ENCODE peak calls at places on chromosomes 6 and 20, in four cellular contexts. D is endothelial cell; J is fibroblast of lung; W is stimulated activated CD8-positive, alpha-beta memory T cell treated with anti-CD3 and anti-CD28 coated beads, Interleukin-4, amount 100 ng/mL, for 48 hours. T is an unnamed sample.

GRCh38 chr6:39137235-39137634 is 22.2 kb upstream of the SAYSD1 start:
- DNase-seq in D (peak; percentile 65), J (peak; percentile 39), W (peak; percentile 57), T (peak; percentile 33)

GRCh38 chr20:18805881-18806280 is 7.7 kb upstream of the SCP2D1 start:
- DNase-seq in D (no peak), J (no peak), W (no peak), T (no peak)

GRCh38 chr6:130500693-130501092 is 134.9 kb downstream of the TMEM200A start:
- DNase-seq in D (no peak), J (peak; percentile 58), W (no peak), T (no peak)

GRCh38 chr20:47464380-47465101 is 37.1 kb upstream of the NCOA3 start:
- DNase-seq in D (no peak), J (peak; percentile 99), W (no peak), T (peak; percentile 99)

GRCh38 chr20:4811661-4812181 is 90.0 kb downstream of the PRND start:
- DNase-seq in D (no peak), J (no peak), W (peak; percentile 63), T (no peak)

GRCh38 chr20:44406572-44407100 is 51.1 kb downstream of the HNF4A start:
- DNase-seq in D (no peak), J (no peak), W (no peak), T (no peak)

GRCh38 chr20:59340186-59340885 is 39.9 kb downstream of the EDN3 start:
- DNase-seq in D (no peak), J (no peak), W (no peak), T (no peak)

GRCh38 chr20:24149881-24150307 is 161.3 kb upstream of the GGTLC1 start:
- DNase-seq in D (peak; percentile 67), J (no peak), W (no peak), T (peak; percentile 8)

GRCh38 chr20:58797371-58798050 is 53.2 kb downstream of the GNAS-AS1 start:
- DNase-seq in D (no peak), J (no peak), W (no peak), T (no peak)

GRCh38 chr20:46894971-46895905 is 595 bp downstream of the EYA2 start:
- DNase-seq in D (peak; percentile 31), J (peak; percentile 19), W (no peak), T (no peak)

GRCh38 chr20:53582574-53583351 is 10.9 kb downstream of the ZNF217 start:
- DNase-seq in D (no peak), J (peak; percentile 95), W (peak; percentile 58), T (peak; percentile 45)

GRCh38 chr6:117795234-117795633 is 111.8 kb upstream of the SLC35F1 start:
- DNase-seq in D (no peak), J (no peak), W (no peak), T (no peak)

GRCh38 chr20:46965477-46965876 is 70.8 kb downstream of the EYA2 start:
- DNase-seq in D (no peak), J (no peak), W (no peak), T (no peak)

GRCh38 chr20:20606046-20606445 is 106.4 kb downstream of the RALGAPA2 start:
- DNase-seq in D (no peak), J (no peak), W (no peak), T (no peak)

GRCh38 chr6:71194730-71195129 is 93.9 kb upstream of the OGFRL1 start:
- DNase-seq in D (no peak), J (peak; percentile 75), W (no peak), T (no peak)

GRCh38 chr6:33812669-33813068 is 8.9 kb upstream of the MLN start:
- DNase-seq in D (peak; percentile 86), J (peak; percentile 51), W (peak; percentile 62), T (no peak)

GRCh38 chr6:149888659-149889058 is 9.3 kb downstream of the RAET1E start:
- DNase-seq in D (no peak), J (peak; percentile 35), W (no peak), T (no peak)

GRCh38 chr20:22771706-22772105 is 187.3 kb upstream of the FOXA2 start:
- DNase-seq in D (no peak), J (no peak), W (no peak), T (no peak)

GRCh38 chr6:71544028-71544427 is 255.4 kb downstream of the OGFRL1 start:
- DNase-seq in D (no peak), J (no peak), W (no peak), T (no peak)

GRCh38 chr6:105988321-105988720 is 97.8 kb upstream of the PRDM1 start:
- DNase-seq in D (no peak), J (no peak), W (no peak), T (no peak)

GRCh38 chr6:7493866-7494265 is 47.6 kb upstream of the DSP start:
- DNase-seq in D (no peak), J (no peak), W (no peak), T (no peak)

GRCh38 chr20:26163890-26164289 is 467.2 kb upstream of the ZNF337 start:
- DNase-seq in D (no peak), J (peak; percentile 33), W (no peak), T (no peak)

GRCh38 chr6:96898241-96898851 is 655 bp upstream of the NDUFAF4 start:
- DNase-seq in D (no peak), J (peak; percentile 48), W (no peak), T (peak; percentile 28)

GRCh38 chr20:38973546-38974120 is 11.5 kb downstream of the DHX35 start:
- DNase-seq in D (no peak), J (peak; percentile 72), W (no peak), T (no peak)

GRCh38 chr20:61404311-61404710 is 152.2 kb downstream of the CDH4 start:
- DNase-seq in D (no peak), J (no peak), W (no peak), T (no peak)

GRCh38 chr6:118933855-118934460 is 1.0 kb downstream of the MCM9 start:
- DNase-seq in D (no peak), J (no peak), W (no peak), T (no peak)

GRCh38 chr6:41940759-41941279 is 789 bp downstream of the CCND3 start:
- DNase-seq in D (peak; percentile 46), J (no peak), W (peak; percentile 76), T (no peak)

GRCh38 chr20:33175123-33175522 is 7.2 kb downstream of the BPIFA2 start:
- DNase-seq in D (no peak), J (no peak), W (no peak), T (no peak)

GRCh38 chr6:167669553-167669849 is 157.2 kb upstream of the AFDN start:
- DNase-seq in D (no peak), J (no peak), W (no peak), T (no peak)

GRCh38 chr20:32006841-32007786 is 3.1 kb upstream of the CCM2L start:
- DNase-seq in D (no peak), J (no peak), W (no peak), T (no peak)

GRCh38 chr6:43054206-43054943 is 724 bp upstream of the CUL7 start:
- DNase-seq in D (no peak), J (no peak), W (no peak), T (no peak)

GRCh38 chr20:13220857-13221297 is at the start of gene ISM1:
- DNase-seq in D (peak; percentile 45), J (no peak), W (peak; percentile 49), T (no peak)

GRCh38 chr20:52747736-52748135 is 224.4 kb upstream of the TSHZ2 start:
- DNase-seq in D (peak; percentile 23), J (peak; percentile 54), W (no peak), T (no peak)

GRCh38 chr6:118354641-118355040 is 193.5 kb upstream of the PLN start:
- DNase-seq in D (no peak), J (no peak), W (no peak), T (no peak)

GRCh38 chr6:29790626-29791025 is 37.0 kb upstream of the HLA-G start:
- DNase-seq in D (no peak), J (no peak), W (no peak), T (no peak)

GRCh38 chr20:43917380-43917779 is 2.7 kb downstream of the TOX2 start:
- DNase-seq in D (no peak), J (no peak), W (no peak), T (no peak)

T was measured in NCI-H460.